ENCODE peak calls at places on chromosome 20, in ten cellular contexts. O is fibroblast of gingiva; U is tibial nerve; M is SW 1271; T is HL-60; Y is GM04504; C is RPMI8226; F is astrocyte of the spinal cord; G is Right ventricle myocardium superior; V is CD4-positive, alpha-beta T cell. E is an unnamed sample.

GRCh38 chr20:25470045-25470444 is 62.6 kb downstream of the GINS1 start:
- DNase-seq in T (peak; percentile 73), O (no peak), G (no peak), V (peak; percentile 30), U (no peak), Y (no peak), F (peak; percentile 35), C (peak; percentile 88), M (no peak), E (peak; percentile 0)

GRCh38 chr20:58722379-58722778 is 29.8 kb downstream of the NPEPL1 start:
- DNase-seq in C (no peak), Y (no peak), F (no peak), O (no peak), U (no peak), V (no peak), M (no peak), G (no peak), T (no peak), E (no peak)

GRCh38 chr20:10511507-10512231 is 76.6 kb downstream of the SLX4IP start:
- DNase-seq in T (peak; percentile 93), C (peak; percentile 94), Y (peak; percentile 95), F (peak; percentile 100), U (peak; percentile 71), V (peak; percentile 18), O (peak; percentile 96), M (peak; percentile 60), G (peak; percentile 85), E (peak; percentile 93)

GRCh38 chr20:14291502-14291901 is 45.9 kb downstream of the FLRT3 start:
- DNase-seq in M (no peak), Y (no peak), T (no peak), V (no peak), F (no peak), C (no peak), U (no peak), O (no peak), G (no peak), E (no peak)

GRCh38 chr20:57190536-57191265 is 75.7 kb downstream of the BMP7 start:
- DNase-seq in C (no peak), T (no peak), U (no peak), V (no peak), O (peak; percentile 11), Y (no peak), F (no peak), G (no peak), M (no peak), E (no peak)

GRCh38 chr20:8749986-8750385 is 318.9 kb upstream of the PLCB4 start:
- DNase-seq in G (no peak), F (peak; percentile 30), O (peak; percentile 51), Y (peak; percentile 26), U (no peak), C (no peak), V (no peak), T (no peak), M (no peak), E (no peak)

GRCh38 chr20:22582386-22582959 is 1.9 kb downstream of the FOXA2 start:
- DNase-seq in M (no peak), G (no peak), V (no peak), F (no peak), C (no peak), Y (no peak), U (no peak), O (no peak), T (no peak), E (no peak)

GRCh38 chr20:7248392-7248992 is 481.0 kb downstream of the BMP2 start:
- DNase-seq in C (no peak), T (no peak), O (peak; percentile 60), Y (no peak), M (no peak), U (no peak), G (no peak), V (no peak), F (no peak), E (no peak)

GRCh38 chr20:20734475-20734948 is 22.1 kb upstream of the RALGAPA2 start:
- DNase-seq in F (no peak), Y (no peak), U (no peak), M (no peak), O (no peak), T (peak; percentile 95), V (no peak), C (peak; percentile 80), G (no peak), E (peak; percentile 98)

GRCh38 chr20:41436679-41437078 is 70.1 kb upstream of the EMILIN3 start:
- DNase-seq in T (peak; percentile 22), V (no peak), M (no peak), Y (peak; percentile 44), U (no peak), O (peak; percentile 86), C (no peak), F (peak; percentile 57), G (no peak), E (peak; percentile 84)

GRCh38 chr20:49405062-49405683 is 77.3 kb downstream of the KCNB1 start:
- DNase-seq in C (no peak), M (no peak), V (no peak), U (no peak), G (no peak), Y (no peak), T (no peak), O (no peak), F (no peak), E (no peak)

GRCh38 chr20:45283529-45284065 is 23.0 kb upstream of the RBPJL start:
- DNase-seq in U (no peak), Y (no peak), G (no peak), V (no peak), M (no peak), O (no peak), F (no peak), C (no peak), T (no peak), E (no peak)

GRCh38 chr20:50191065-50191565 is 485 bp downstream of the CEBPB start:
- DNase-seq in C (peak; percentile 71), U (peak; percentile 40), Y (no peak), G (peak; percentile 85), T (peak; percentile 78), V (peak; percentile 29), F (no peak), M (no peak), O (no peak), E (peak; percentile 53)

GRCh38 chr20:50039706-50040431 is 57.1 kb downstream of the SNAI1 start:
- DNase-seq in U (no peak), V (no peak), Y (no peak), M (no peak), F (no peak), O (no peak), T (no peak), G (no peak), C (no peak), E (no peak)

GRCh38 chr20:51193066-51193772 is 170.3 kb upstream of the KCNG1 start:
- DNase-seq in Y (no peak), U (no peak), O (no peak), G (no peak), V (no peak), C (no peak), T (no peak), M (no peak), F (peak; percentile 13), E (no peak)

GRCh38 chr20:49987015-49987867 is 4.5 kb downstream of the SNAI1 start:
- DNase-seq in Y (no peak), M (no peak), T (no peak), F (no peak), C (no peak), G (no peak), V (no peak), U (no peak), O (peak; percentile 47), E (no peak)

GRCh38 chr20:13910492-13910891 is 79.9 kb downstream of the SEL1L2 start:
- DNase-seq in T (no peak), Y (no peak), V (no peak), U (no peak), G (no peak), O (no peak), M (no peak), C (no peak), F (no peak), E (no peak)

GRCh38 chr20:44990425-44990824 is 24.1 kb downstream of the STK4 start:
- DNase-seq in O (peak; percentile 42), Y (no peak), U (no peak), C (peak; percentile 60), V (no peak), M (no peak), G (no peak), T (peak; percentile 56), F (peak; percentile 5), E (no peak)

GRCh38 chr20:62824476-62825287 is 7.8 kb downstream of the COL9A3 start:
- DNase-seq in U (no peak), C (peak; percentile 81), T (peak; percentile 60), G (no peak), F (peak; percentile 25), O (no peak), V (peak; percentile 50), Y (no peak), M (no peak), E (peak; percentile 41)

GRCh38 chr20:1807394-1807793 is 87.8 kb upstream of the SIRPA start:
- DNase-seq in F (no peak), V (no peak), C (no peak), M (no peak), U (no peak), O (no peak), T (no peak), Y (no peak), G (no peak), E (no peak)

GRCh38 chr20:62068997-62069396 is 3.3 kb upstream of the TAF4 start:
- DNase-seq in Y (no peak), U (no peak), F (no peak), O (no peak), M (no peak), C (no peak), T (no peak), V (no peak), G (no peak), E (no peak)

GRCh38 chr20:52060794-52061714 is 130.5 kb downstream of the ZFP64 start:
- DNase-seq in C (no peak), T (no peak), F (peak; percentile 26), Y (no peak), G (no peak), M (no peak), U (no peak), O (peak; percentile 27), V (no peak), E (no peak)

GRCh38 chr20:49424536-49424935 is 57.9 kb downstream of the KCNB1 start:
- DNase-seq in Y (no peak), V (no peak), O (no peak), F (no peak), T (no peak), M (no peak), U (no peak), C (no peak), G (no peak), E (no peak)

GRCh38 chr20:23356203-23356602 is 5.6 kb downstream of the NXT1 start:
- DNase-seq in G (no peak), T (no peak), C (no peak), M (no peak), U (no peak), V (no peak), Y (no peak), O (no peak), F (no peak), E (no peak)

GRCh38 chr20:5081196-5081595 is 38.6 kb downstream of the PCNA start:
- DNase-seq in G (no peak), M (no peak), F (no peak), T (no peak), U (no peak), O (no peak), Y (no peak), C (no peak), V (no peak), E (no peak)

GRCh38 chr20:5569021-5569420 is 181.2 kb upstream of the SHLD1 start:
- DNase-seq in U (no peak), F (peak; percentile 61), C (peak; percentile 48), V (peak; percentile 36), M (peak; percentile 12), Y (no peak), G (no peak), O (peak; percentile 22), T (peak; percentile 58), E (peak; percentile 58)

GRCh38 chr20:59777814-59778575 is 155.4 kb downstream of the SYCP2 start:
- DNase-seq in V (no peak), T (no peak), G (no peak), Y (no peak), M (no peak), U (no peak), F (no peak), O (no peak), C (no peak), E (no peak)

GRCh38 chr20:20551409-20551808 is 161.0 kb downstream of the RALGAPA2 start:
- DNase-seq in Y (no peak), V (no peak), O (no peak), M (no peak), U (no peak), F (no peak), G (no peak), C (no peak), T (no peak), E (no peak)